ENCODE peak calls at places on chromosomes 6 and 20, in five cellular contexts. P is NB4; F is stomach; K is T-helper 9 cell; L is naive thymus-derived CD8-positive, alpha-beta T cell. R is an unnamed sample.

GRCh38 chr6:28816909-28817807 is 106.6 kb downstream of the TRIM27 start:
- DNase-seq in F (no peak), P (peak), L (no peak), K (no peak), R (peak)

GRCh38 chr6:39812853-39813533 is 20.8 kb downstream of the DAAM2 start:
- DNase-seq in F (no peak), K (no peak), P (peak), L (no peak), R (no peak)

GRCh38 chr6:139687055-139687454 is 312.6 kb upstream of the CITED2 start:
- DNase-seq in F (no peak), P (no peak), K (no peak), L (no peak), R (no peak)

GRCh38 chr6:146892613-146893401 is 294.0 kb downstream of the ADGB start:
- DNase-seq in K (no peak), F (no peak), L (no peak), P (peak), R (peak)

GRCh38 chr6:170403451-170403850 is 96.9 kb downstream of the FAM120B start:
- DNase-seq in L (no peak), P (no peak), F (no peak), K (no peak), R (peak)

GRCh38 chr6:152246554-152247337 is 390.4 kb downstream of the SYNE1 start:
- DNase-seq in K (no peak), P (no peak), F (no peak), L (no peak), R (no peak)

GRCh38 chr20:36439040-36439730 is 102.1 kb upstream of the MYL9 start:
- DNase-seq in L (peak), P (peak), F (peak), K (peak), R (no peak)

GRCh38 chr20:35232575-35232974 is 6.1 kb downstream of the MMP24 start:
- DNase-seq in F (no peak), P (no peak), K (no peak), L (no peak), R (peak)

GRCh38 chr6:123945386-123945785 is 141.7 kb downstream of the NKAIN2 start:
- DNase-seq in F (no peak), P (no peak), L (no peak), K (no peak), R (no peak)

GRCh38 chr6:32637883-32638282 is 677 bp downstream of the HLA-DQA1 start:
- DNase-seq in F (no peak), P (no peak), K (no peak), L (no peak), R (no peak)

GRCh38 chr20:58086763-58087566 is 141.5 kb downstream of the ANKRD60 start:
- DNase-seq in K (no peak), F (no peak), L (no peak), P (peak), R (no peak)

GRCh38 chr6:131169613-131170012 is 34.3 kb downstream of the AKAP7 start:
- DNase-seq in K (no peak), P (no peak), F (no peak), L (no peak), R (no peak)

GRCh38 chr20:37081717-37082289 is 14.0 kb downstream of the RBL1 start:
- DNase-seq in P (peak), F (no peak), K (peak), L (peak), R (no peak)

GRCh38 chr6:41464481-41464880 is 81.7 kb upstream of the FOXP4 start:
- DNase-seq in F (no peak), L (no peak), K (no peak), P (no peak), R (no peak)

GRCh38 chr6:158744986-158745430 is 74.2 kb downstream of the EZR start:
- DNase-seq in L (no peak), F (no peak), P (no peak), K (no peak), R (no peak)

GRCh38 chr6:16635291-16635809 is 125.9 kb downstream of the ATXN1 start:
- DNase-seq in K (no peak), F (no peak), L (no peak), P (no peak), R (no peak)

GRCh38 chr20:20203784-20204183 is 151.5 kb downstream of the CFAP61 start:
- DNase-seq in K (no peak), P (no peak), L (no peak), F (no peak), R (no peak)

GRCh38 chr6:101110814-101111213 is 229.7 kb upstream of the ASCC3 start:
- DNase-seq in L (no peak), K (no peak), F (no peak), P (no peak), R (no peak)

GRCh38 chr6:24855389-24856245 is 56.9 kb upstream of the ARMH2 start:
- DNase-seq in F (peak), K (peak), P (peak), L (peak), R (peak)

GRCh38 chr6:109023348-109023925 is 71.2 kb downstream of the SESN1 start:
- DNase-seq in L (no peak), K (no peak), F (no peak), P (peak), R (no peak)

GRCh38 chr6:85747093-85747492 is 104.4 kb upstream of the SYNCRIP start:
- DNase-seq in L (no peak), F (no peak), K (no peak), P (no peak), R (no peak)

GRCh38 chr6:20559924-20560551 is 25.8 kb downstream of the CDKAL1 start:
- DNase-seq in F (no peak), K (no peak), P (no peak), L (no peak), R (no peak)

GRCh38 chr6:41626022-41626421 is 12.2 kb upstream of the MDFI start:
- DNase-seq in L (peak), F (no peak), P (no peak), K (no peak), R (no peak)

GRCh38 chr6:152206072-152206818 is 398.8 kb downstream of the ESR1 start:
- DNase-seq in K (peak), P (peak), F (peak), L (peak), R (no peak)

GRCh38 chr6:140052757-140053729 is 678.6 kb upstream of the CITED2 start:
- DNase-seq in P (peak), F (no peak), L (no peak), K (no peak), R (no peak)

GRCh38 chr6:95519228-95520037 is 57.9 kb upstream of the MANEA start:
- DNase-seq in F (no peak), P (no peak), L (no peak), K (no peak), R (no peak)

GRCh38 chr6:37168809-37169457 is 1.0 kb upstream of the PIM1 start:
- DNase-seq in K (no peak), P (no peak), L (peak), F (no peak), R (no peak)

GRCh38 chr6:36319436-36319762 is 17.3 kb downstream of the BNIP5 start:
- DNase-seq in L (no peak), P (peak), F (no peak), K (no peak), R (no peak)